ENCODE peak calls at places on chromosomes 7 and 10, in seven cellular contexts. K, R, P, N, V, E and F are unnamed samples.

GRCh38 chr10:97861351-97861750 is 11.7 kb downstream of the GOLGA7B start:
- DNase-seq in K (peak; percentile 29), R (no peak), P (peak; percentile 99), N (no peak), V (no peak), E (no peak), F (no peak)

GRCh38 chr10:70671229-70671588 is 1.1 kb upstream of the ADAMTS14 start:
- DNase-seq in K (no peak), R (no peak), P (no peak), N (no peak), V (no peak), E (no peak), F (no peak)

GRCh38 chr7:106717997-106718871 is 57.3 kb upstream of the CCDC71L start:
- DNase-seq in K (no peak), R (peak; percentile 98), P (peak; percentile 38), N (peak; percentile 19), V (no peak), E (no peak), F (peak; percentile 37)

GRCh38 chr7:23106801-23107713 is 1.5 kb downstream of the KLHL7 start:
- DNase-seq in K (no peak), R (peak; percentile 55), P (no peak), N (no peak), V (no peak), E (no peak), F (peak; percentile 37)

GRCh38 chr10:91564026-91564425 is 68.8 kb downstream of the PPP1R3C start:
- DNase-seq in K (no peak), R (no peak), P (no peak), N (no peak), V (no peak), E (no peak), F (no peak)

GRCh38 chr10:24552346-24553016 is 171.2 kb downstream of the ARHGAP21 start:
- DNase-seq in K (peak; percentile 77), R (no peak), P (peak; percentile 25), N (no peak), V (no peak), E (peak; percentile 28), F (peak; percentile 25)

GRCh38 chr10:23099816-23100215 is 4.4 kb downstream of the MSRB2 start:
- DNase-seq in K (no peak), R (peak; percentile 40), P (no peak), N (no peak), V (no peak), E (no peak), F (no peak)

GRCh38 chr7:87574630-87575029 is 26.1 kb downstream of the ABCB1 start:
- DNase-seq in K (no peak), R (peak; percentile 2), P (no peak), N (no peak), V (no peak), E (no peak), F (peak; percentile 44)

GRCh38 chr10:34504534-34504933 is 310.6 kb downstream of the PARD3 start:
- DNase-seq in K (peak; percentile 57), R (peak; percentile 19), P (peak; percentile 56), N (no peak), V (no peak), E (no peak), F (no peak)

GRCh38 chr10:35700490-35700887 is 58.4 kb upstream of the FZD8 start:
- DNase-seq in K (peak; percentile 15), R (no peak), P (no peak), N (no peak), V (no peak), E (no peak), F (no peak)

GRCh38 chr10:126042906-126043305 is 146.5 kb downstream of the FANK1 start:
- DNase-seq in K (no peak), R (no peak), P (no peak), N (no peak), V (no peak), E (no peak), F (no peak)

GRCh38 chr7:2663121-2663886 is 24.7 kb upstream of the AMZ1 start:
- DNase-seq in K (no peak), R (peak; percentile 42), P (no peak), N (no peak), V (peak; percentile 73), E (no peak), F (no peak)
- TF ChIP-seq POLR2A in K (no peak), R (no peak), P (no peak), N (no peak), V (no peak), E (no peak), F (no peak)

GRCh38 chr7:16669581-16669980 is 23.6 kb downstream of the BZW2 start:
- DNase-seq in K (no peak), R (no peak), P (no peak), N (no peak), V (no peak), E (no peak), F (no peak)

GRCh38 chr7:16670021-16670420 is 24.0 kb downstream of the BZW2 start:
- DNase-seq in K (no peak), R (no peak), P (no peak), N (no peak), V (no peak), E (no peak), F (no peak)

GRCh38 chr7:16667355-16667754 is 21.4 kb downstream of the BZW2 start:
- DNase-seq in K (no peak), R (no peak), P (no peak), N (no peak), V (no peak), E (no peak), F (peak; percentile 18)

GRCh38 chr7:16668978-16669377 is 23.0 kb downstream of the BZW2 start:
- DNase-seq in K (no peak), R (no peak), P (no peak), N (no peak), V (no peak), E (no peak), F (no peak)

DNA sequence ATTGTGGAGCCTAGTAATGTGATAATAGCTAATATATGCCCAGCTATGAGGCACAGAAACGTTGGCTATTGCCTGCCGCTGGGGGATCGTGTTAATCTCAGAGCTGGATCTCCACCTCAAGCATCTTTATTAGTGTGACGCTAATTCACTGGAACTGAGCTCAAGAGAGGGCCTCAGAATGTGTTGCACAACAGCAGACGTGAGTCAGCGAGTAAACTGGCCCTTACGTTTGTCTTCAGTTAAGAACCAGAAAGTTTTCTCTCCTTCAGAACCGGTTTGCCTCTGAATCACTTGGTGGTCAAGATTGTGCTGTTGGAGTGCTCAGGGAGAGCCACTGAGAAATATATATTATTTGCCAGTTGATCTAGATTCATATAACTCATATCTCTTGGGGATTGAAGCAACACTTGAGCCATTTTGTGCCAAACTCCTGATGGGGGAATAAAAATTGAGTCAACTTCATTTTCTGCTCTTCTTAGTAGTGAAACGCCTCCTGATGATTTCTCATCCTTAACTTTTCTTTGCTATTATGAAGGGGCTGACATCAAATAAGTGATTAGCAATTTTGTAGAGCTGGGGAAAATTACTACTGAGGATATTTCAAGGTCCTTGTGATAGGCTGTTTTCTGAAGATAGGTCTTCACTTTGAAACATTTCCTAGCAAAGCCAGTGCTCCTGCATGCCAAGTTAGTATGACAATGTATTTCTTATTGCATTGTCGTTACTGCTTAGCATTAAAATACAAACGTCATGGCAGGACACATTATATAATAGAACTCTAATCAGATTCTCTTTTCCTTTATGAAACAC is 22.3 kb downstream of the BZW2 start:
- DNase-seq in K (peak; percentile 42), R (no peak), P (peak; percentile 69), N (peak; percentile 87), V (peak; percentile 86), E (no peak), F (peak; percentile 86)
- TF ChIP-seq POLR2A in K (no peak), R (no peak), P (no peak), N (no peak), V (no peak), E (no peak), F (no peak)

GRCh38 chr7:46775776-46776175 is 806.1 kb downstream of the TNS3 start:
- DNase-seq in K (no peak), R (no peak), P (no peak), N (no peak), V (no peak), E (no peak), F (no peak)
- TF ChIP-seq POLR2A in K (no peak), R (no peak), P (no peak), N (no peak), V (no peak), E (no peak), F (no peak)

GRCh38 chr7:130139193-130139950 is 65.8 kb downstream of the TMEM209 start:
- DNase-seq in K (no peak), R (no peak), P (no peak), N (no peak), V (no peak), E (no peak), F (no peak)

GRCh38 chr7:130141858-130142653 is 63.1 kb downstream of the TMEM209 start:
- DNase-seq in K (no peak), R (no peak), P (no peak), N (no peak), V (no peak), E (no peak), F (no peak)

GRCh38 chr7:130140551-130141160 is 64.5 kb downstream of the TMEM209 start:
- DNase-seq in K (no peak), R (no peak), P (no peak), N (no peak), V (no peak), E (no peak), F (no peak)

GRCh38 chr7:130142654-130143333 is 62.4 kb downstream of the TMEM209 start:
- DNase-seq in K (no peak), R (no peak), P (no peak), N (no peak), V (no peak), E (no peak), F (no peak)

GRCh38 chr7:130141161-130141857 is 63.9 kb downstream of the TMEM209 start:
- DNase-seq in K (peak; percentile 85), R (peak; percentile 48), P (no peak), N (peak; percentile 70), V (peak; percentile 80), E (no peak), F (peak; percentile 89)
- TF ChIP-seq POLR2A in K (peak; percentile 74), R (peak; percentile 43), P (no peak), N (no peak), V (no peak), E (no peak), F (peak; percentile 75)